ENCODE peak calls at places on chromosome 22, in six cellular contexts. P is lower leg skin, K is A549, W is right lobe of liver, S is IMR-90, C is heart left ventricle. H is an unnamed sample.

GRCh38 chr22:41966607-41967240 is 2.5 kb upstream of the SEPTIN3 start:
- DNase-seq in P (peak), K (peak), W (no peak), S (peak), C (no peak), H (no peak)

GRCh38 chr22:19942886-19943664 is 1.5 kb upstream of the TXNRD2 start:
- DNase-seq in P (no peak), K (peak), W (peak), S (peak), C (no peak), H (peak)

GRCh38 chr22:27636716-27637503 is 164.6 kb downstream of the MN1 start:
- DNase-seq in P (no peak), K (no peak), W (no peak), S (no peak), C (peak), H (no peak)

GRCh38 chr22:39290248-39290720 is 29.1 kb downstream of the RPL3 start:
- DNase-seq in P (no peak), K (no peak), W (no peak), S (no peak), C (no peak), H (no peak)

GRCh38 chr22:25177895-25178294 is 21.8 kb upstream of the CRYBB3 start:
- DNase-seq in P (no peak), K (no peak), W (no peak), S (no peak), C (no peak), H (no peak)

GRCh38 chr22:47727656-47728055 is 965.2 kb downstream of the TBC1D22A start:
- DNase-seq in P (no peak), K (no peak), W (no peak), S (no peak), C (no peak), H (no peak)

GRCh38 chr22:37533995-37534394 is 14.8 kb upstream of the CARD10 start:
- DNase-seq in P (no peak), K (no peak), W (no peak), S (peak), C (no peak), H (no peak)

GRCh38 chr22:25525376-25525775 is 39.1 kb upstream of the GRK3 start:
- DNase-seq in P (no peak), K (no peak), W (no peak), S (no peak), C (no peak), H (no peak)

GRCh38 chr22:24845036-24845918 is 39.3 kb downstream of the SGSM1 start:
- DNase-seq in P (peak), K (peak), W (no peak), S (peak), C (peak), H (peak)

GRCh38 chr22:17964153-17964552 is 60.2 kb downstream of the MICAL3 start:
- DNase-seq in P (no peak), K (no peak), W (no peak), S (no peak), C (no peak), H (no peak)

GRCh38 chr22:38016182-38017078 is 32.1 kb upstream of the SOX10 start:
- DNase-seq in P (no peak), K (peak), W (no peak), S (peak), C (no peak), H (no peak)

GRCh38 chr22:27151407-27151806 is 494.0 kb downstream of the MIAT start:
- DNase-seq in P (no peak), K (peak), W (no peak), S (no peak), C (no peak), H (no peak)

GRCh38 chr22:50274311-50274710 is 4.1 kb upstream of the MAPK11 start:
- DNase-seq in P (no peak), K (peak), W (peak), S (peak), C (peak), H (no peak)

GRCh38 chr22:19904174-19904856 is 37.3 kb upstream of the COMT start:
- DNase-seq in P (no peak), K (no peak), W (no peak), S (no peak), C (no peak), H (no peak)

GRCh38 chr22:50340157-50340879 is 2.8 kb upstream of the PPP6R2 start:
- DNase-seq in P (no peak), K (peak), W (no peak), S (no peak), C (no peak), H (no peak)

GRCh38 chr22:17743661-17744411 is 30.4 kb downstream of the BID start:
- DNase-seq in P (no peak), K (no peak), W (no peak), S (no peak), C (no peak), H (no peak)

GRCh38 chr22:41285441-41285819 is 557 bp downstream of the RANGAP1 start:
- DNase-seq in P (peak), K (peak), W (peak), S (peak), C (peak), H (peak)

GRCh38 chr22:27461470-27461869 is 340.1 kb downstream of the MN1 start:
- DNase-seq in P (no peak), K (peak), W (no peak), S (peak), C (no peak), H (peak)

GRCh38 chr22:37370306-37370979 is 56.8 kb downstream of the ELFN2 start:
- DNase-seq in P (peak), K (no peak), W (no peak), S (no peak), C (peak), H (no peak)

GRCh38 chr22:50276143-50276542 is 6.0 kb upstream of the MAPK11 start:
- DNase-seq in P (no peak), K (peak), W (peak), S (peak), C (peak), H (no peak)

GRCh38 chr22:50620861-50621490 is 7.0 kb downstream of the ARSA start:
- DNase-seq in P (no peak), K (no peak), W (no peak), S (no peak), C (no peak), H (no peak)

GRCh38 chr22:40857309-40857851 is 432 bp downstream of the XPNPEP3 start:
- DNase-seq in P (no peak), K (no peak), W (no peak), S (no peak), C (no peak), H (no peak)

GRCh38 chr22:38736257-38736570 is 19.6 kb downstream of the SUN2 start:
- DNase-seq in P (no peak), K (no peak), W (no peak), S (no peak), C (no peak), H (no peak)

GRCh38 chr22:49546811-49547585 is 280.7 kb downstream of the BRD1 start:
- DNase-seq in P (no peak), K (no peak), W (peak), S (no peak), C (no peak), H (no peak)

GRCh38 chr22:19610518-19611253 is 86.5 kb upstream of the CLDN5 start:
- DNase-seq in P (no peak), K (no peak), W (no peak), S (no peak), C (no peak), H (no peak)

GRCh38 chr22:39518124-39518786 is 2.1 kb upstream of the ATF4 start:
- DNase-seq in P (no peak), K (no peak), W (peak), S (peak), C (no peak), H (no peak)

GRCh38 chr22:41974691-41975290 is 5.5 kb downstream of the SEPTIN3 start:
- DNase-seq in P (no peak), K (no peak), W (no peak), S (no peak), C (no peak), H (no peak)

GRCh38 chr22:27715078-27715477 is 86.5 kb downstream of the MN1 start:
- DNase-seq in P (no peak), K (no peak), W (no peak), S (no peak), C (peak), H (no peak)

GRCh38 chr22:38981659-38982007 is 514 bp upstream of the APOBEC3B start:
- DNase-seq in P (no peak), K (no peak), W (peak), S (no peak), C (no peak), H (no peak)

GRCh38 chr22:41178425-41178975 is 26.6 kb upstream of the L3MBTL2 start:
- DNase-seq in P (no peak), K (no peak), W (peak), S (no peak), C (peak), H (no peak)

GRCh38 chr22:47561766-47562165 is 799.3 kb downstream of the TBC1D22A start:
- DNase-seq in P (no peak), K (no peak), W (no peak), S (no peak), C (no peak), H (no peak)

GRCh38 chr22:23837911-23838685 is 708 bp downstream of the DERL3 start:
- DNase-seq in P (no peak), K (no peak), W (peak), S (no peak), C (no peak), H (no peak)

GRCh38 chr22:23837496-23837859 is 1.3 kb downstream of the DERL3 start:
- DNase-seq in P (no peak), K (no peak), W (peak), S (no peak), C (no peak), H (no peak)

GRCh38 chr22:23835773-23836144 is 3.0 kb downstream of the DERL3 start:
- DNase-seq in P (no peak), K (no peak), W (peak), S (no peak), C (peak), H (no peak)

GRCh38 chr22:23836281-23836680 is 2.5 kb downstream of the DERL3 start:
- DNase-seq in P (no peak), K (no peak), W (peak), S (no peak), C (peak), H (no peak)

DNA sequence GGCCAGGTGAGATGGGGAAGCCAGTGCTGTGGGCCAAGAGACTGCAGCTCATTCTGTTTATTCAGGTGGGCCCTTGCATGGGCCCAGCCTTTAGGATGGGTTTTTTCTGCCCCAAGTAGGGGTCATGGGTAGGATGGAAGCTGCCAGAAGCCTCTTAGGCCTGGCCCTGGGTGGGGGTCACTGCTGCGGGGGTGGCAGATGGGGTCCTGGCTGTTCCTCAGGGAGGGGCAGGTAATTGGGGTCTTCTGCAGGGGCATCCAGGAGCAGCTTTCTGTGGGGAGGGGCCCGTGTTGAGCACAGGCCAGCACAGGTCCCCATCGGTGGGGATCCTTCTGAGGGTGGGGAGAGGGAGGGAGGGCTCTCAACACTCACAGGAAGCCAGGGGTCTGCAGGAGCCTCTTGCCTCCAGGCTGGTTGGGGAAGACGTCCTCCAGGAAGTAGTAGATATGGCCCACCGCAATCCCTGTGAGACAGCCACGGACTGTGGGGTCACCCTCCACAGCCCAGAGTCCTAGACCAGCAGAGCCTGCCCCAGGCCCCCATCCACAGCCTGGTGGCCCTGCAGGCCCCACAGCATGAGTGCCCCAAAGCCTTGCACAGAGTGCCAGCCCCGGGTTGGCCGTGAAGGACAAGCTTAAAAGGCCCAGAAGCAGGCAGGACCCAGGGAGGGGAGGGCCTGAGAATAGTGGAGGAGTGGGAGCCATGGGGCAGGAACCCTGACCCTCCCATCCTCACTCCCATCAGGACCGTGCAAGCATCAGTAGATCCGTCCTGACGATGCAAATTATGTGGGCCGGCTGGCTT is 1.9 kb downstream of the DERL3 start:
- DNase-seq in P (no peak), K (no peak), W (peak), S (no peak), C (no peak), H (no peak)
- TF ChIP-seq POLR2A in P (no peak), K (no peak), W (no peak), S (no peak), C (no peak), H (no peak)

GRCh38 chr22:21076907-21077625 is 31.3 kb downstream of the LRRC74B start:
- DNase-seq in P (no peak), K (no peak), W (no peak), S (no peak), C (no peak), H (no peak)
- TF ChIP-seq POLR2A in P (no peak), K (no peak), W (no peak), S (no peak), C (no peak), H (no peak)

GRCh38 chr22:32855023-32855756 is 53.7 kb downstream of the TIMP3 start:
- DNase-seq in P (no peak), K (no peak), W (no peak), S (no peak), C (no peak), H (no peak)
- TF ChIP-seq POLR2A in P (no peak), K (no peak), W (no peak), S (no peak), C (no peak), H (no peak)

GRCh38 chr22:36323182-36323854 is 64.4 kb downstream of the MYH9 start:
- DNase-seq in P (peak), K (no peak), W (no peak), S (peak), C (peak), H (no peak)

GRCh38 chr22:36326178-36327161 is 61.3 kb downstream of the MYH9 start:
- DNase-seq in P (no peak), K (no peak), W (no peak), S (no peak), C (no peak), H (no peak)

GRCh38 chr22:36323855-36324331 is 63.9 kb downstream of the MYH9 start:
- DNase-seq in P (no peak), K (no peak), W (no peak), S (no peak), C (peak), H (no peak)

GRCh38 chr22:36324414-36324813 is 63.4 kb downstream of the MYH9 start:
- DNase-seq in P (no peak), K (no peak), W (no peak), S (no peak), C (peak), H (no peak)

DNA sequence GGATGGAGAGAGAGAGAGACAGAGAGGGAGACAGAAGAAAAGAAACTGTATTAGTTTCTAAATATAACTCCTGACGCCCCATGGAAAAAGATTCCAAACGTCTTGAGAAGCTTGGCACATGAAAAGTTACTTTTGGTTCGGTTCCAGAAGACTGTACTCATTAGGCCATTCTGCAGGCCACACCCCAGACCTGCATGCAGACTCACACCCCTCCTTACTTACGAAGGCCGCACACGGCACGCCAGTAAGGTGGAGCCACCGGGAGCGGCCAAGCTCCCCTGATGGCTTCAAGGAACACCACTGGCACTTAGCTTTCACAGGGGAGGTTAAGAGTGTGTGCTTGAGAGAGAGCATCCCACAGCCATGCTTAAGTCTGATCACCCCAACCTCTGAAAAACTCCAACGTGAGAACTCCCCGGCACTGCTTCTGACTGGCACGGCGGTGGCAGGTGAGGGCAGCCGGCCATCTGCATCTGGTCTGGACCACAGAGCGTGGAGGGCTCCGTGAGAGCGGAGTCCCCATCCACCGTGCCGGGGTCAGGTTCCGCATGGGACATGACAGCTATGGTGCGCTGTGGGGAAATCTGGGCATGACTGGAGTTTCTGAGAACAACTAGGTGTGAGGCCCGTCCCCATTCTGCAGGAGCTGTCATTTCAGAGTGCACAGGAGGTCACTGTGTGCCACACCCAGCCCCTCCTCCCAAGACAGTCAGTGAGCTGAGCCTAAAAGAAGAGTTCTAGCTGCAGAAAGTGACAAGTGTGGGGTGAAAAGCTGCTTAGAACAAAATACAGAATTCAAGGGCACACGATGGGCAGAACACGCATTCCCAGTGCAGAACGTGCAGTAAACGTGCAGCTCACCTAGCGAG is 62.4 kb downstream of the MYH9 start:
- DNase-seq in P (peak), K (no peak), W (no peak), S (peak), C (peak), H (no peak)
- TF ChIP-seq POLR2A in P (no peak), K (no peak), W (no peak), S (peak), C (no peak), H (no peak)

GRCh38 chr22:46560696-46561295 is 23.4 kb upstream of the CELSR1 start:
- DNase-seq in P (no peak), K (no peak), W (peak), S (no peak), C (no peak), H (no peak)

GRCh38 chr22:46564084-46564714 is 26.8 kb upstream of the CELSR1 start:
- DNase-seq in P (no peak), K (no peak), W (peak), S (no peak), C (no peak), H (no peak)

GRCh38 chr22:46557736-46558480 is 20.5 kb upstream of the CELSR1 start:
- DNase-seq in P (no peak), K (no peak), W (peak), S (no peak), C (peak), H (no peak)

GRCh38 chr22:46563381-46564083 is 26.1 kb upstream of the CELSR1 start:
- DNase-seq in P (peak), K (peak), W (peak), S (peak), C (peak), H (no peak)

DNA sequence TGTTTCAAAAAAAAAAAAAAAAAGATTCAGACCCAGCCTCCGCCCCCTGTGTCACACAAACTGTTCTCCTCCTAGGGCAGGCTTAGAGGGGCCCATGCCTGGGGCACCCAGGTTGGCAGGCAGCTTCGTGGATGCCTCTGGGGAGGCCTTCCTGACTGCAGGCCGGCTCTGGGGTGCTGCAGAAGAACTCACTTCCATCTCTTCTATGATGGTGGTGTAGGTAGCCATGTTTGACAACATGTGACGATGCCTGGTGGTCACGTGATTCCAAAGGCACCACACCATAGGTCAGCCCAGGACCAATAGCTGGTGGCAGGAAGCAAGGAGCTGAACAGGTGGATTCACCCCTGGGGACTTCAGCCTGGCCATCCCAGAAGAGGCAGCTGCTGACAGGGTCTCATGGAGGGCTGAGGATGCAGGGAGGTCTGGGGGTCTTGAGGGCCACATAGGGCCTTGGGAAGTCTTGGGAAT is 24.1 kb upstream of the CELSR1 start:
- DNase-seq in P (no peak), K (peak), W (peak), S (peak), C (no peak), H (no peak)
- TF ChIP-seq POLR2A in P (no peak), K (no peak), W (no peak), S (no peak), C (no peak), H (no peak)

GRCh38 chr22:44561139-44561840 is 63.3 kb upstream of the RTL6 start:
- DNase-seq in P (no peak), K (no peak), W (no peak), S (no peak), C (no peak), H (no peak)
- TF ChIP-seq POLR2A in P (no peak), K (no peak), W (no peak), S (no peak), C (no peak), H (no peak)

DNA sequence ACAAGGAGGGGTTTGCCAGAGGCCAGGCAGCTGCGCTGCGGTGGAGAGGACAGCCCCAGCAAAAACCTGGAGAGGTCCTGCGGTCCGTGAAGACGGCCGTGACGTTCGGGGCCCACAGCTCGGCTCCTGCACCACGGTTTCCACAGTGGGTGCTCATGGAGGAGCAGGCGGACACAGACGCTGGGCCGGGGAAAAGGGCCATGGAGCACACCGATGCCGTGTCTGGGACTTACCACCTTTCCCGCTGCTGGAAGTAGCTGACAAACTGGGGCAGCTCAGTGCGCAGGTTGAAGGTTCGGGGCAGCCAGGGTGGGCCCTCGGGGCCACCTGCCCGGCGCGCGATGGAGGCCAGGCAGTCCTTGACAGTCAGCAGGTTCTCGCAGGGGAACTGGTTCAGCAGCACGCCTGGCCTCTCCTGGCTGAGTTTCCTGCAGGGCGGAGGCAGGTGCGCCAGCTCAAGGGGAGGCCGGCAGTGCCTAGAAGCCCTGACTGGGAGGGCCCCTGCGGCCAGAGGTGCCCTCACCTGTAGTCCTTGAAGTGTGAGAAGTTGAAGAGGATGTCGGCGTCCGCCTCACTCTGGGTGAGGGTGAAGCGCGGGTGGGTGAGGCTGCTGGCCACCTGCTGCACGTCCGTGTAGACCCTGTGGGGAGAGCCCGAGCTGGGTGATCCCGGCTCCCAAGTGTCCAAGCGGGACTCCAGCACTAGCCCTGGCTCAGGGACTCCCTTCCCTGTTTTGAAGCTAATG is 12.8 kb downstream of the TTLL12 start:
- DNase-seq in P (no peak), K (no peak), W (no peak), S (no peak), C (peak), H (no peak)
- TF ChIP-seq POLR2A in P (no peak), K (no peak), W (no peak), S (no peak), C (no peak), H (no peak)